ENCODE peak calls at places on chromosomes 13 and 19, in seven cellular contexts. Z, G, X, U, F, K and N are unnamed samples.

GRCh38 chr19:51653162-51653561 is 6.5 kb upstream of the SIGLEC14 start:
- DNase-seq in Z (no peak), F (no peak), G (no peak), X (no peak), K (no peak), U (no peak), N (no peak)

GRCh38 chr19:46659151-46660007 is 1.6 kb downstream of the DACT3 start:
- DNase-seq in G (no peak), X (no peak), U (no peak), F (no peak), K (peak), Z (no peak), N (no peak)

GRCh38 chr19:47511128-47511517 is 3.7 kb downstream of the NAPA start:
- DNase-seq in G (no peak), F (no peak), U (no peak), X (no peak), K (no peak), Z (no peak), N (no peak)

GRCh38 chr19:47351545-47351944 is 2.4 kb downstream of the DHX34 start:
- DNase-seq in F (peak), Z (no peak), U (peak), G (peak), K (no peak), X (no peak), N (no peak)

GRCh38 chr19:48292798-48293197 is 22.9 kb downstream of the ZNF114 start:
- DNase-seq in G (no peak), F (no peak), U (peak), X (no peak), K (no peak), Z (no peak), N (peak)

GRCh38 chr13:53242015-53242414 is 213.4 kb downstream of the OLFM4 start:
- DNase-seq in X (no peak), K (no peak), F (no peak), U (no peak), Z (no peak), G (no peak), N (no peak)

GRCh38 chr13:105773241-105773640 is 762.2 kb downstream of the EFNB2 start:
- DNase-seq in Z (no peak), K (peak), X (no peak), G (no peak), F (no peak), U (no peak), N (no peak)

GRCh38 chr19:38862321-38863059 is 12.7 kb upstream of the HNRNPL start:
- DNase-seq in K (no peak), F (peak), U (no peak), G (no peak), X (no peak), Z (no peak), N (no peak)

GRCh38 chr19:15115080-15115479 is 7.9 kb downstream of the SYDE1 start:
- DNase-seq in Z (no peak), G (no peak), F (no peak), K (no peak), U (no peak), X (no peak), N (no peak)

GRCh38 chr19:5191091-5191490 is 149.5 kb downstream of the PTPRS start:
- DNase-seq in F (no peak), Z (no peak), X (no peak), G (no peak), K (no peak), U (no peak), N (peak)

GRCh38 chr13:96958286-96958891 is 35.9 kb downstream of the OXGR1 start:
- DNase-seq in X (no peak), G (peak), Z (no peak), F (no peak), K (no peak), U (peak), N (no peak)

GRCh38 chr19:384801-385169 is 24.2 kb downstream of the C2CD4C start:
- DNase-seq in X (no peak), F (no peak), U (no peak), K (no peak), G (no peak), Z (no peak), N (peak)

GRCh38 chr13:113592571-113592970 is 8.0 kb downstream of the TFDP1 start:
- DNase-seq in G (no peak), F (no peak), Z (no peak), X (no peak), U (no peak), K (no peak), N (no peak)

GRCh38 chr13:20426766-20427448 is 98.8 kb downstream of the CRYL1 start:
- DNase-seq in U (no peak), K (no peak), X (no peak), G (no peak), Z (no peak), F (no peak), N (no peak)

GRCh38 chr13:99908129-99908805 is 63.3 kb downstream of the ZIC5 start:
- DNase-seq in U (no peak), Z (no peak), X (no peak), K (no peak), G (no peak), F (no peak), N (no peak)

GRCh38 chr13:105537113-105537512 is 998.3 kb downstream of the EFNB2 start:
- DNase-seq in G (no peak), K (no peak), F (no peak), Z (no peak), U (no peak), X (no peak), N (no peak)

GRCh38 chr13:80436571-80437169 is 95.7 kb upstream of the SPRY2 start:
- DNase-seq in F (no peak), U (no peak), X (no peak), G (no peak), K (no peak), Z (no peak), N (no peak)